ENCODE peak calls at places on chromosome 15, in eight cellular contexts. One of them, this sample, is unnamed.

GRCh38 chr15:25185791-25186190 is 231.0 kb downstream of the SNRPN start:
- DNase-seq in mammary epithelial cell: no peak
- DNase-seq in H9: no peak
- DNase-seq in neural progenitor cell: no peak
- DNase-seq in PC-3: no peak
- DNase-seq in colonic mucosa: no peak
- DNase-seq in GM12878: no peak
- DNase-seq in fibroblast of lung: no peak
- DNase-seq in this sample: no peak

GRCh38 chr15:101538996-101539395 is 49.5 kb upstream of the PCSK6 start:
- DNase-seq in PC-3: no peak
- DNase-seq in colonic mucosa: peak
- DNase-seq in mammary epithelial cell: no peak
- DNase-seq in neural progenitor cell: no peak
- DNase-seq in fibroblast of lung: no peak
- DNase-seq in GM12878: no peak
- DNase-seq in H9: peak
- DNase-seq in this sample: no peak

GRCh38 chr15:48411971-48412591 is 80.9 kb downstream of the DUT start:
- DNase-seq in mammary epithelial cell: no peak
- DNase-seq in PC-3: no peak
- DNase-seq in neural progenitor cell: no peak
- DNase-seq in colonic mucosa: no peak
- DNase-seq in GM12878: no peak
- DNase-seq in H9: no peak
- DNase-seq in fibroblast of lung: peak
- DNase-seq in this sample: no peak

GRCh38 chr15:99105516-99106341 is 849 bp downstream of the SYNM start:
- DNase-seq in fibroblast of lung: peak
- DNase-seq in mammary epithelial cell: peak
- DNase-seq in neural progenitor cell: peak
- DNase-seq in H9: peak
- DNase-seq in GM12878: no peak
- DNase-seq in PC-3: no peak
- DNase-seq in colonic mucosa: peak
- DNase-seq in this sample: no peak

GRCh38 chr15:99305761-99306505 is 54.7 kb downstream of the LRRC28 start:
- DNase-seq in PC-3: peak
- DNase-seq in neural progenitor cell: peak
- DNase-seq in colonic mucosa: no peak
- DNase-seq in H9: no peak
- DNase-seq in mammary epithelial cell: peak
- DNase-seq in fibroblast of lung: peak
- DNase-seq in GM12878: no peak
- DNase-seq in this sample: no peak

GRCh38 chr15:70319466-70319865 is 221.7 kb upstream of the TLE3 start:
- DNase-seq in mammary epithelial cell: no peak
- DNase-seq in PC-3: no peak
- DNase-seq in neural progenitor cell: no peak
- DNase-seq in colonic mucosa: no peak
- DNase-seq in fibroblast of lung: no peak
- DNase-seq in GM12878: peak
- DNase-seq in H9: no peak
- DNase-seq in this sample: peak

GRCh38 chr15:83571820-83572707 is 81.9 kb upstream of the ADAMTSL3 start:
- DNase-seq in mammary epithelial cell: no peak
- DNase-seq in colonic mucosa: no peak
- DNase-seq in GM12878: no peak
- DNase-seq in H9: no peak
- DNase-seq in PC-3: peak
- DNase-seq in neural progenitor cell: peak
- DNase-seq in fibroblast of lung: peak
- DNase-seq in this sample: peak

GRCh38 chr15:31024979-31025378 is 33.6 kb upstream of the MTMR10 start:
- DNase-seq in colonic mucosa: no peak
- DNase-seq in mammary epithelial cell: no peak
- DNase-seq in neural progenitor cell: no peak
- DNase-seq in GM12878: no peak
- DNase-seq in fibroblast of lung: peak
- DNase-seq in H9: no peak
- DNase-seq in PC-3: no peak
- DNase-seq in this sample: no peak

GRCh38 chr15:89342840-89343239 is 8.2 kb upstream of the POLG start:
- DNase-seq in PC-3: no peak
- DNase-seq in colonic mucosa: no peak
- DNase-seq in neural progenitor cell: no peak
- DNase-seq in H9: no peak
- DNase-seq in GM12878: no peak
- DNase-seq in fibroblast of lung: no peak
- DNase-seq in mammary epithelial cell: no peak
- DNase-seq in this sample: no peak

GRCh38 chr15:31200735-31201151 is 99.2 kb upstream of the TRPM1 start:
- DNase-seq in colonic mucosa: peak
- DNase-seq in H9: peak
- DNase-seq in fibroblast of lung: peak
- DNase-seq in PC-3: peak
- DNase-seq in GM12878: no peak
- DNase-seq in neural progenitor cell: peak
- DNase-seq in mammary epithelial cell: peak
- DNase-seq in this sample: peak

GRCh38 chr15:70308011-70308761 is 210.5 kb upstream of the TLE3 start:
- DNase-seq in mammary epithelial cell: no peak
- DNase-seq in H9: no peak
- DNase-seq in GM12878: peak
- DNase-seq in colonic mucosa: no peak
- DNase-seq in neural progenitor cell: no peak
- DNase-seq in fibroblast of lung: no peak
- DNase-seq in PC-3: no peak
- DNase-seq in this sample: no peak

GRCh38 chr15:57149196-57149595 is 227.1 kb upstream of the CGNL1 start:
- DNase-seq in mammary epithelial cell: peak
- DNase-seq in PC-3: no peak
- DNase-seq in neural progenitor cell: no peak
- DNase-seq in fibroblast of lung: peak
- DNase-seq in colonic mucosa: no peak
- DNase-seq in GM12878: no peak
- DNase-seq in H9: no peak
- DNase-seq in this sample: no peak

GRCh38 chr15:92079047-92079446 is 225.5 kb downstream of the SLCO3A1 start:
- DNase-seq in colonic mucosa: no peak
- DNase-seq in PC-3: no peak
- DNase-seq in mammary epithelial cell: no peak
- DNase-seq in neural progenitor cell: peak
- DNase-seq in fibroblast of lung: no peak
- DNase-seq in H9: no peak
- DNase-seq in GM12878: no peak
- DNase-seq in this sample: no peak
- TF ChIP-seq CTCF in colonic mucosa: peak
- TF ChIP-seq CTCF in PC-3: peak
- TF ChIP-seq CTCF in mammary epithelial cell: peak
- TF ChIP-seq CTCF in neural progenitor cell: peak
- TF ChIP-seq CTCF in fibroblast of lung: peak
- TF ChIP-seq CTCF in H9: peak
- TF ChIP-seq CTCF in GM12878: peak
- TF ChIP-seq CTCF in this sample: peak

GRCh38 chr15:92845109-92845508 is 55.0 kb upstream of the CHD2 start:
- DNase-seq in fibroblast of lung: peak
- DNase-seq in mammary epithelial cell: peak
- DNase-seq in H9: no peak
- DNase-seq in PC-3: peak
- DNase-seq in neural progenitor cell: no peak
- DNase-seq in GM12878: peak
- DNase-seq in colonic mucosa: no peak
- DNase-seq in this sample: peak
- H3K9ac ChIP-seq in fibroblast of lung: no peak
- H3K9ac ChIP-seq in mammary epithelial cell: no peak
- H3K9ac ChIP-seq in H9: no peak
- H3K9ac ChIP-seq in PC-3: no peak
- H3K9ac ChIP-seq in neural progenitor cell: no peak
- H3K9ac ChIP-seq in GM12878: peak
- H3K9ac ChIP-seq in colonic mucosa: peak
- H3K9ac ChIP-seq in this sample: peak

GRCh38 chr15:68152342-68152741 is 52.8 kb downstream of the CALML4 start:
- DNase-seq in colonic mucosa: no peak
- DNase-seq in PC-3: no peak
- DNase-seq in fibroblast of lung: no peak
- DNase-seq in GM12878: no peak
- DNase-seq in H9: no peak
- DNase-seq in mammary epithelial cell: peak
- DNase-seq in neural progenitor cell: no peak
- DNase-seq in this sample: no peak

GRCh38 chr15:68154923-68155559 is 50.1 kb downstream of the CALML4 start:
- DNase-seq in PC-3: peak
- DNase-seq in colonic mucosa: peak
- DNase-seq in neural progenitor cell: peak
- DNase-seq in GM12878: no peak
- DNase-seq in H9: no peak
- DNase-seq in fibroblast of lung: peak
- DNase-seq in mammary epithelial cell: peak
- DNase-seq in this sample: peak

GRCh38 chr15:68157074-68157473 is 48.1 kb downstream of the CALML4 start:
- DNase-seq in GM12878: no peak
- DNase-seq in fibroblast of lung: no peak
- DNase-seq in mammary epithelial cell: no peak
- DNase-seq in PC-3: no peak
- DNase-seq in colonic mucosa: no peak
- DNase-seq in H9: no peak
- DNase-seq in neural progenitor cell: no peak
- DNase-seq in this sample: no peak

DNA sequence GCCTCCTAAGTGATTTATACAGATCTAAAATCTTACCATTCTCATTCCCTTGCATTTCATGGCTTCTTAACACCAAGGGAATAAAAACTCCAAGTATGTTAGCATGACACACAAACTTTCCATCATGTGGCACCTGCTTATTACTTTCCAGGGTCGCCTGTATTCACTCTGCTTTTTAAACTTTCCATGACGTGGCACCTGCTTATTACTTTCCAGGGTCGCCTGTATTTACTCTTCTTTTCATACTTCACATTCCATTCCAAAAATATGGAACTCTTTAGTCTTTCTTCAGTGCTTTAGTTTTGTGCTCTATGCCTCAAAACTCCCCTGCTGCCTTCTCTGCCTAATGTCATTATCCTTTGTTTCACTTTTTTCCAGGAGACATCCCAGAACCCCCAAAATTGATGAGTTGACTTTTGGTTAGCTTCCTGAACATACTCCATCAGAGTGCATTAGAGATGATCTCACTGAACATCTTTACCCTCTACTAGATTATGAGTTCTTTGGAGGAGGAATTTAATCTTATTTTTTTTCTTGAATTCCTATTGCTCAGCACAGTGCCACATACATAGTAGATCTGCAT is 47.0 kb downstream of the CALML4 start:
- DNase-seq in GM12878: no peak
- DNase-seq in colonic mucosa: no peak
- DNase-seq in PC-3: no peak
- DNase-seq in H9: no peak
- DNase-seq in mammary epithelial cell: no peak
- DNase-seq in neural progenitor cell: no peak
- DNase-seq in fibroblast of lung: peak
- DNase-seq in this sample: no peak
- TF ChIP-seq CTCF in GM12878: no peak
- TF ChIP-seq CTCF in colonic mucosa: no peak
- TF ChIP-seq CTCF in PC-3: no peak
- TF ChIP-seq CTCF in H9: no peak
- TF ChIP-seq CTCF in mammary epithelial cell: no peak
- TF ChIP-seq CTCF in neural progenitor cell: no peak
- TF ChIP-seq CTCF in fibroblast of lung: no peak
- TF ChIP-seq CTCF in this sample: no peak

DNA sequence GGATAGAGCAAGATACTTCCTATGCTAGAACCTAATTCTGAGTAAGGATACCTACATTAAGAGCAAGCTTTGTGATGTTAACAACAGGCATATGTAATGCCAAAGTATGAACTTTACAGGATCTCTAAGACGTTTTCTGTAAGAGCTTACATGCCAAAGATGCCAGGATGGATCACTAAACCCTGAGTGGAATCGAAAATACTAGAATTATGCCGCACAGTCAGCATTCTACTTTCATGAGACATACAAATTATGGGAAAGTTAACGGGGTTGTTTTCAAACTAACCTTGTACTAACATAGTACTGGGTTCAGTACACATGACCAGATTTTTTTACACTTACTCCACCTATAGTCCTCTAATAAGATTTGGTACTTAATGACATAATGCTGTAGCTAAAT is 55.1 kb downstream of the AAGAB start:
- DNase-seq in H9: no peak
- DNase-seq in GM12878: no peak
- DNase-seq in mammary epithelial cell: no peak
- DNase-seq in fibroblast of lung: peak
- DNase-seq in colonic mucosa: no peak
- DNase-seq in PC-3: no peak
- DNase-seq in neural progenitor cell: no peak
- DNase-seq in this sample: no peak
- H3K9ac ChIP-seq in H9: no peak
- H3K9ac ChIP-seq in GM12878: no peak
- H3K9ac ChIP-seq in mammary epithelial cell: no peak
- H3K9ac ChIP-seq in fibroblast of lung: no peak
- H3K9ac ChIP-seq in colonic mucosa: no peak
- H3K9ac ChIP-seq in PC-3: no peak
- H3K9ac ChIP-seq in neural progenitor cell: no peak
- H3K9ac ChIP-seq in this sample: no peak

DNA sequence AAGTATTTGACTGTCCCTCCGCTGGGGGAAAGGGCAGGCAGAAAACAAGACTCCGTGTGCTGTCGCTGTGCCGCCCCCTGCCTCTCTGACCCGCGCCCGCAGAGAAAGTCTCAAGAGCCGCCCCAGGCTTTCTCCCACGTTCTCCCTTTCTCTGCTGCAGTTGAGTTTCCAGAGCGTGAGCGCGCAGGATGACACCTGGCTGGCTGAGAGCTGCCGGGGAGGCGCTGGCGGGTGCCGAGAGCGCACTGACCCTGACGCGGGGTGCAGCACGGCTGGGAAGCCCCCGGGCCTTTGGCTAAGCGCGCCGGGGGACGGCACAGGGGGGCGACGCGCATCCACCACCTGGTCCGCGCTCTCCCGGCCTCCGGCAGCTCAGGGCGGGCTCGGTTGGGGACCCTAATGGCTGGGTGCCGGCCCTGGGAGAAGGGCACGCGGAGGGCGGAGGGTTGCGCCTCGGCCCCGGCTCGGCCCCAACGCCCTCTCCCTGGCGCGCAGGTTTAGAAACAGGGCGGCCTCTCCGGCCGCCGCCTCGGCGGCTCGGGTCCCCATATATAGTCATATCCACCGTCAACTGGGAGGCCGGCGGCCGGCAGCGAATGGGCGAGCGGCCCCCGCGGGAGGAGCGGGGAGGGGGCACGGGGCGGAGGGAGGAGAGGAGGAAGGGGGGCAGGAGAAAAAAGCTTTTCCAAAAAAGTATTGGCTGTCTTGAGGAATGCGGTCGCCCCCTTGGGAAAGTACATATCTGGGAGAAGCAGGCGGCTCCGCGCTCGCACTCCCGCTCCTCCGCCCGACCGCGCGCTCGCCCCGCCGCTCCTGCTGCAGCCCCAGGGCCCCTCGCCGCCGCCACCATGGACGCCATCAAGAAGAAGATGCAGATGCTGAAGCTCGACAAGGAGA is at the start of gene TPM1:
- DNase-seq in neural progenitor cell: peak
- DNase-seq in H9: peak
- DNase-seq in GM12878: no peak
- DNase-seq in fibroblast of lung: peak
- DNase-seq in PC-3: peak
- DNase-seq in mammary epithelial cell: peak
- DNase-seq in colonic mucosa: peak
- DNase-seq in this sample: no peak
- TF ChIP-seq CTCF in neural progenitor cell: peak
- TF ChIP-seq CTCF in H9: peak
- TF ChIP-seq CTCF in GM12878: no peak
- TF ChIP-seq CTCF in fibroblast of lung: peak
- TF ChIP-seq CTCF in PC-3: no peak
- TF ChIP-seq CTCF in mammary epithelial cell: no peak
- TF ChIP-seq CTCF in colonic mucosa: no peak
- TF ChIP-seq CTCF in this sample: no peak